ENCODE peak calls at places on chromosomes 6 and 20, in seven cellular contexts. One of them, this sample, is unnamed.

GRCh38 chr6:10033223-10033829 is 381.5 kb downstream of the TFAP2A start:
- DNase-seq in adipocyte: peak; percentile 39
- DNase-seq in astrocyte of the cerebellum: no peak
- DNase-seq in NAMALWA: no peak
- DNase-seq in NCI-H1417: peak; percentile 84
- DNase-seq in brain microvascular endothelial cell: no peak
- DNase-seq in cardiac muscle cell: no peak
- DNase-seq in this sample: peak; percentile 49

GRCh38 chr20:40462600-40462999 is 226.4 kb downstream of the MAFB start:
- DNase-seq in NCI-H1417: no peak
- DNase-seq in adipocyte: no peak
- DNase-seq in cardiac muscle cell: no peak
- DNase-seq in NAMALWA: no peak
- DNase-seq in brain microvascular endothelial cell: no peak
- DNase-seq in astrocyte of the cerebellum: no peak
- DNase-seq in this sample: no peak

GRCh38 chr20:37253087-37253486 is 8.5 kb downstream of the GHRH start:
- DNase-seq in cardiac muscle cell: no peak
- DNase-seq in adipocyte: no peak
- DNase-seq in astrocyte of the cerebellum: no peak
- DNase-seq in brain microvascular endothelial cell: no peak
- DNase-seq in NCI-H1417: no peak
- DNase-seq in NAMALWA: no peak
- DNase-seq in this sample: no peak

GRCh38 chr6:142293121-142293520 is 8.7 kb upstream of the ADGRG6 start:
- DNase-seq in NAMALWA: no peak
- DNase-seq in brain microvascular endothelial cell: no peak
- DNase-seq in astrocyte of the cerebellum: no peak
- DNase-seq in cardiac muscle cell: no peak
- DNase-seq in adipocyte: no peak
- DNase-seq in NCI-H1417: no peak
- DNase-seq in this sample: no peak

GRCh38 chr6:39166189-39166917 is 51.4 kb upstream of the SAYSD1 start:
- DNase-seq in NCI-H1417: peak; percentile 86
- DNase-seq in adipocyte: peak; percentile 72
- DNase-seq in cardiac muscle cell: peak; percentile 86
- DNase-seq in brain microvascular endothelial cell: peak; percentile 46
- DNase-seq in NAMALWA: peak; percentile 81
- DNase-seq in astrocyte of the cerebellum: no peak
- DNase-seq in this sample: peak; percentile 93

GRCh38 chr6:153625089-153625488 is 414.0 kb upstream of the OPRM1 start:
- DNase-seq in cardiac muscle cell: peak; percentile 54
- DNase-seq in NCI-H1417: peak; percentile 6
- DNase-seq in brain microvascular endothelial cell: peak; percentile 25
- DNase-seq in astrocyte of the cerebellum: peak; percentile 20
- DNase-seq in NAMALWA: no peak
- DNase-seq in adipocyte: no peak
- DNase-seq in this sample: peak; percentile 47

GRCh38 chr6:118893095-118893881 is 664 bp upstream of the ASF1A start:
- DNase-seq in NAMALWA: peak; percentile 88
- DNase-seq in brain microvascular endothelial cell: peak; percentile 66
- DNase-seq in cardiac muscle cell: peak; percentile 68
- DNase-seq in NCI-H1417: peak; percentile 86
- DNase-seq in astrocyte of the cerebellum: no peak
- DNase-seq in adipocyte: peak; percentile 78
- DNase-seq in this sample: no peak

GRCh38 chr6:57342148-57342669 is 24.8 kb downstream of the PRIM2 start:
- DNase-seq in brain microvascular endothelial cell: no peak
- DNase-seq in NAMALWA: no peak
- DNase-seq in cardiac muscle cell: no peak
- DNase-seq in astrocyte of the cerebellum: no peak
- DNase-seq in NCI-H1417: no peak
- DNase-seq in adipocyte: no peak
- DNase-seq in this sample: no peak

GRCh38 chr6:123447315-123447937 is 189.3 kb downstream of the TRDN start:
- DNase-seq in astrocyte of the cerebellum: no peak
- DNase-seq in NCI-H1417: no peak
- DNase-seq in brain microvascular endothelial cell: no peak
- DNase-seq in NAMALWA: no peak
- DNase-seq in cardiac muscle cell: no peak
- DNase-seq in adipocyte: no peak
- DNase-seq in this sample: no peak

GRCh38 chr6:145247677-145248419 is 487.5 kb downstream of the EPM2A start:
- DNase-seq in astrocyte of the cerebellum: peak; percentile 75
- DNase-seq in NCI-H1417: no peak
- DNase-seq in NAMALWA: no peak
- DNase-seq in adipocyte: peak; percentile 46
- DNase-seq in cardiac muscle cell: no peak
- DNase-seq in brain microvascular endothelial cell: peak; percentile 94
- DNase-seq in this sample: no peak

GRCh38 chr20:4919047-4919704 is 82.1 kb downstream of the SLC23A2 start:
- DNase-seq in NAMALWA: no peak
- DNase-seq in brain microvascular endothelial cell: no peak
- DNase-seq in astrocyte of the cerebellum: no peak
- DNase-seq in NCI-H1417: peak; percentile 8
- DNase-seq in cardiac muscle cell: no peak
- DNase-seq in adipocyte: no peak
- DNase-seq in this sample: no peak

GRCh38 chr20:50726955-50727791 is 4.2 kb upstream of the PARD6B start:
- DNase-seq in NCI-H1417: no peak
- DNase-seq in brain microvascular endothelial cell: no peak
- DNase-seq in NAMALWA: no peak
- DNase-seq in adipocyte: no peak
- DNase-seq in astrocyte of the cerebellum: no peak
- DNase-seq in cardiac muscle cell: no peak
- DNase-seq in this sample: no peak

GRCh38 chr6:151999194-151999593 is 191.7 kb downstream of the ESR1 start:
- DNase-seq in NCI-H1417: no peak
- DNase-seq in adipocyte: no peak
- DNase-seq in cardiac muscle cell: no peak
- DNase-seq in astrocyte of the cerebellum: no peak
- DNase-seq in NAMALWA: no peak
- DNase-seq in brain microvascular endothelial cell: no peak
- DNase-seq in this sample: no peak

GRCh38 chr6:111657146-111657545 is 51.5 kb upstream of the TRAF3IP2 start:
- DNase-seq in brain microvascular endothelial cell: peak; percentile 27
- DNase-seq in adipocyte: peak; percentile 57
- DNase-seq in astrocyte of the cerebellum: no peak
- DNase-seq in NCI-H1417: no peak
- DNase-seq in NAMALWA: no peak
- DNase-seq in cardiac muscle cell: no peak
- DNase-seq in this sample: no peak

GRCh38 chr6:32189742-32190053 is 304 bp downstream of the PBX2 start:
- DNase-seq in brain microvascular endothelial cell: no peak
- DNase-seq in cardiac muscle cell: no peak
- DNase-seq in NAMALWA: no peak
- DNase-seq in astrocyte of the cerebellum: no peak
- DNase-seq in NCI-H1417: no peak
- DNase-seq in adipocyte: no peak
- DNase-seq in this sample: no peak

GRCh38 chr6:44615621-44616020 is 228.1 kb downstream of the CDC5L start:
- DNase-seq in astrocyte of the cerebellum: no peak
- DNase-seq in cardiac muscle cell: no peak
- DNase-seq in adipocyte: no peak
- DNase-seq in NCI-H1417: no peak
- DNase-seq in NAMALWA: no peak
- DNase-seq in brain microvascular endothelial cell: no peak
- DNase-seq in this sample: no peak

GRCh38 chr6:70376628-70377027 is 36.7 kb upstream of the FAM135A start:
- DNase-seq in astrocyte of the cerebellum: no peak
- DNase-seq in brain microvascular endothelial cell: no peak
- DNase-seq in NAMALWA: no peak
- DNase-seq in cardiac muscle cell: no peak
- DNase-seq in NCI-H1417: no peak
- DNase-seq in adipocyte: no peak
- DNase-seq in this sample: no peak

GRCh38 chr6:134230940-134231339 is 87.0 kb downstream of the SGK1 start:
- DNase-seq in NAMALWA: no peak
- DNase-seq in astrocyte of the cerebellum: no peak
- DNase-seq in cardiac muscle cell: no peak
- DNase-seq in adipocyte: no peak
- DNase-seq in brain microvascular endothelial cell: no peak
- DNase-seq in NCI-H1417: no peak
- DNase-seq in this sample: no peak

GRCh38 chr20:37408930-37409210 is 62.9 kb downstream of the SRC start:
- DNase-seq in brain microvascular endothelial cell: no peak
- DNase-seq in cardiac muscle cell: no peak
- DNase-seq in NCI-H1417: no peak
- DNase-seq in astrocyte of the cerebellum: no peak
- DNase-seq in adipocyte: no peak
- DNase-seq in NAMALWA: no peak
- DNase-seq in this sample: no peak

GRCh38 chr6:151452750-151453427 is 963 bp upstream of the RMND1 start:
- DNase-seq in brain microvascular endothelial cell: no peak
- DNase-seq in cardiac muscle cell: peak; percentile 26
- DNase-seq in astrocyte of the cerebellum: no peak
- DNase-seq in NCI-H1417: no peak
- DNase-seq in adipocyte: peak; percentile 76
- DNase-seq in NAMALWA: peak; percentile 57
- DNase-seq in this sample: no peak

GRCh38 chr6:44563397-44563796 is 175.9 kb downstream of the CDC5L start:
- DNase-seq in NAMALWA: no peak
- DNase-seq in adipocyte: no peak
- DNase-seq in astrocyte of the cerebellum: no peak
- DNase-seq in NCI-H1417: no peak
- DNase-seq in cardiac muscle cell: no peak
- DNase-seq in brain microvascular endothelial cell: no peak
- DNase-seq in this sample: no peak

GRCh38 chr6:156774872-156775405 is 2.2 kb upstream of the ARID1B start:
- DNase-seq in brain microvascular endothelial cell: no peak
- DNase-seq in cardiac muscle cell: no peak
- DNase-seq in astrocyte of the cerebellum: no peak
- DNase-seq in adipocyte: peak; percentile 49
- DNase-seq in NAMALWA: no peak
- DNase-seq in NCI-H1417: no peak
- DNase-seq in this sample: no peak

GRCh38 chr20:19712737-19713260 is 45.3 kb upstream of the RIN2 start:
- DNase-seq in astrocyte of the cerebellum: peak; percentile 8
- DNase-seq in NAMALWA: no peak
- DNase-seq in brain microvascular endothelial cell: no peak
- DNase-seq in adipocyte: peak; percentile 64
- DNase-seq in NCI-H1417: no peak
- DNase-seq in cardiac muscle cell: no peak
- DNase-seq in this sample: no peak

GRCh38 chr20:39225536-39225935 is 263.4 kb downstream of the DHX35 start:
- DNase-seq in astrocyte of the cerebellum: no peak
- DNase-seq in cardiac muscle cell: no peak
- DNase-seq in adipocyte: no peak
- DNase-seq in NCI-H1417: no peak
- DNase-seq in NAMALWA: no peak
- DNase-seq in brain microvascular endothelial cell: no peak
- DNase-seq in this sample: no peak

GRCh38 chr6:36227379-36228344 is 31.1 kb downstream of the BRPF3 start:
- DNase-seq in NAMALWA: no peak
- DNase-seq in cardiac muscle cell: no peak
- DNase-seq in astrocyte of the cerebellum: no peak
- DNase-seq in adipocyte: no peak
- DNase-seq in NCI-H1417: peak; percentile 75
- DNase-seq in brain microvascular endothelial cell: no peak
- DNase-seq in this sample: no peak

GRCh38 chr6:134358320-134358719 is 40.4 kb upstream of the SGK1 start:
- DNase-seq in brain microvascular endothelial cell: peak; percentile 82
- DNase-seq in cardiac muscle cell: no peak
- DNase-seq in adipocyte: peak; percentile 42
- DNase-seq in NAMALWA: no peak
- DNase-seq in astrocyte of the cerebellum: no peak
- DNase-seq in NCI-H1417: no peak
- DNase-seq in this sample: no peak

GRCh38 chr6:92922216-92922806 is 497.0 kb downstream of the EPHA7 start:
- DNase-seq in adipocyte: no peak
- DNase-seq in cardiac muscle cell: no peak
- DNase-seq in NCI-H1417: no peak
- DNase-seq in brain microvascular endothelial cell: no peak
- DNase-seq in NAMALWA: no peak
- DNase-seq in astrocyte of the cerebellum: no peak
- DNase-seq in this sample: peak; percentile 43

GRCh38 chr6:108581932-108582500 is 21.3 kb downstream of the FOXO3 start:
- DNase-seq in cardiac muscle cell: no peak
- DNase-seq in astrocyte of the cerebellum: no peak
- DNase-seq in adipocyte: no peak
- DNase-seq in NCI-H1417: no peak
- DNase-seq in brain microvascular endothelial cell: no peak
- DNase-seq in NAMALWA: no peak
- DNase-seq in this sample: no peak

GRCh38 chr6:166958926-166959861 is 2.8 kb upstream of the RNASET2 start:
- DNase-seq in NCI-H1417: no peak
- DNase-seq in astrocyte of the cerebellum: no peak
- DNase-seq in NAMALWA: peak; percentile 72
- DNase-seq in cardiac muscle cell: no peak
- DNase-seq in adipocyte: no peak
- DNase-seq in brain microvascular endothelial cell: no peak
- DNase-seq in this sample: no peak